ENCODE peak calls at places on chromosomes 7 and 10, in six cellular contexts. One of them, this sample, is unnamed.

GRCh38 chr10:29533046-29533445 is 101.7 kb downstream of the SVIL start:
- DNase-seq in psoas muscle: no peak
- DNase-seq in astrocyte: no peak
- DNase-seq in cardiac muscle cell: no peak
- DNase-seq in PC-9: no peak
- DNase-seq in CD8-positive, alpha-beta T cell: no peak
- DNase-seq in this sample: no peak

GRCh38 chr7:111343017-111343416 is 219.3 kb downstream of the IMMP2L start:
- DNase-seq in PC-9: no peak
- DNase-seq in CD8-positive, alpha-beta T cell: no peak
- DNase-seq in cardiac muscle cell: no peak
- DNase-seq in psoas muscle: no peak
- DNase-seq in astrocyte: no peak
- DNase-seq in this sample: no peak

GRCh38 chr7:13880789-13881188 is 108.7 kb downstream of the ETV1 start:
- DNase-seq in astrocyte: peak; percentile 91
- DNase-seq in cardiac muscle cell: peak; percentile 41
- DNase-seq in PC-9: peak; percentile 12
- DNase-seq in CD8-positive, alpha-beta T cell: no peak
- DNase-seq in psoas muscle: no peak
- DNase-seq in this sample: no peak

GRCh38 chr7:142749218-142749993 is at the start of gene PRSS1:
- DNase-seq in cardiac muscle cell: no peak
- DNase-seq in psoas muscle: no peak
- DNase-seq in CD8-positive, alpha-beta T cell: no peak
- DNase-seq in astrocyte: no peak
- DNase-seq in PC-9: no peak
- DNase-seq in this sample: no peak

GRCh38 chr10:87861566-87861952 is 1.8 kb downstream of the KLLN start:
- DNase-seq in PC-9: peak; percentile 71
- DNase-seq in CD8-positive, alpha-beta T cell: no peak
- DNase-seq in psoas muscle: peak; percentile 78
- DNase-seq in astrocyte: peak; percentile 84
- DNase-seq in cardiac muscle cell: peak; percentile 91
- DNase-seq in this sample: no peak

GRCh38 chr10:50231515-50232260 is 19.6 kb downstream of the ASAH2 start:
- DNase-seq in PC-9: no peak
- DNase-seq in cardiac muscle cell: no peak
- DNase-seq in psoas muscle: no peak
- DNase-seq in CD8-positive, alpha-beta T cell: no peak
- DNase-seq in astrocyte: no peak
- DNase-seq in this sample: no peak

GRCh38 chr7:135785065-135785464 is 36.5 kb upstream of the FAM180A start:
- DNase-seq in cardiac muscle cell: no peak
- DNase-seq in CD8-positive, alpha-beta T cell: no peak
- DNase-seq in PC-9: no peak
- DNase-seq in psoas muscle: no peak
- DNase-seq in astrocyte: no peak
- DNase-seq in this sample: no peak

GRCh38 chr7:978416-979091 is 3.2 kb upstream of the COX19 start:
- DNase-seq in CD8-positive, alpha-beta T cell: no peak
- DNase-seq in cardiac muscle cell: no peak
- DNase-seq in astrocyte: no peak
- DNase-seq in PC-9: no peak
- DNase-seq in psoas muscle: no peak
- DNase-seq in this sample: no peak

GRCh38 chr10:7506571-7506970 is 95.7 kb upstream of the SFMBT2 start:
- DNase-seq in psoas muscle: no peak
- DNase-seq in cardiac muscle cell: no peak
- DNase-seq in CD8-positive, alpha-beta T cell: no peak
- DNase-seq in PC-9: no peak
- DNase-seq in astrocyte: no peak
- DNase-seq in this sample: no peak

GRCh38 chr7:4714767-4715384 is 32.8 kb downstream of the FOXK1 start:
- DNase-seq in cardiac muscle cell: no peak
- DNase-seq in CD8-positive, alpha-beta T cell: no peak
- DNase-seq in astrocyte: no peak
- DNase-seq in PC-9: no peak
- DNase-seq in psoas muscle: no peak
- DNase-seq in this sample: no peak

GRCh38 chr7:41709621-41710020 is 6.7 kb upstream of the INHBA start:
- DNase-seq in psoas muscle: no peak
- DNase-seq in PC-9: no peak
- DNase-seq in astrocyte: peak; percentile 98
- DNase-seq in CD8-positive, alpha-beta T cell: no peak
- DNase-seq in cardiac muscle cell: peak; percentile 81
- DNase-seq in this sample: no peak

GRCh38 chr10:105148456-105148855 is 507.4 kb downstream of the SORCS3 start:
- DNase-seq in astrocyte: no peak
- DNase-seq in PC-9: no peak
- DNase-seq in CD8-positive, alpha-beta T cell: no peak
- DNase-seq in psoas muscle: no peak
- DNase-seq in cardiac muscle cell: no peak
- DNase-seq in this sample: no peak

GRCh38 chr7:142939226-142939910 is at the start of gene LLCFC1:
- DNase-seq in PC-9: peak; percentile 44
- DNase-seq in cardiac muscle cell: no peak
- DNase-seq in CD8-positive, alpha-beta T cell: no peak
- DNase-seq in psoas muscle: no peak
- DNase-seq in astrocyte: no peak
- DNase-seq in this sample: no peak

GRCh38 chr10:45602836-45603235 is 69.7 kb downstream of the ZFAND4 start:
- DNase-seq in CD8-positive, alpha-beta T cell: no peak
- DNase-seq in cardiac muscle cell: no peak
- DNase-seq in PC-9: no peak
- DNase-seq in astrocyte: no peak
- DNase-seq in psoas muscle: no peak
- DNase-seq in this sample: no peak

GRCh38 chr7:69624842-69625637 is 26.8 kb downstream of the AUTS2 start:
- DNase-seq in CD8-positive, alpha-beta T cell: no peak
- DNase-seq in astrocyte: no peak
- DNase-seq in PC-9: no peak
- DNase-seq in psoas muscle: no peak
- DNase-seq in cardiac muscle cell: no peak
- DNase-seq in this sample: no peak

GRCh38 chr7:99393363-99394187 is 14.8 kb downstream of the PDAP1 start:
- DNase-seq in PC-9: no peak
- DNase-seq in astrocyte: no peak
- DNase-seq in CD8-positive, alpha-beta T cell: no peak
- DNase-seq in cardiac muscle cell: no peak
- DNase-seq in psoas muscle: no peak
- DNase-seq in this sample: no peak

GRCh38 chr7:47087866-47088265 is 494.0 kb downstream of the TNS3 start:
- DNase-seq in cardiac muscle cell: no peak
- DNase-seq in astrocyte: peak; percentile 47
- DNase-seq in CD8-positive, alpha-beta T cell: no peak
- DNase-seq in psoas muscle: no peak
- DNase-seq in PC-9: no peak
- DNase-seq in this sample: no peak

GRCh38 chr10:106740071-106740470 is 424.4 kb downstream of the SORCS1 start:
- DNase-seq in CD8-positive, alpha-beta T cell: no peak
- DNase-seq in cardiac muscle cell: no peak
- DNase-seq in PC-9: no peak
- DNase-seq in astrocyte: no peak
- DNase-seq in psoas muscle: no peak
- DNase-seq in this sample: no peak

GRCh38 chr7:54541941-54542618 is at the start of gene VSTM2A:
- DNase-seq in PC-9: no peak
- DNase-seq in psoas muscle: no peak
- DNase-seq in CD8-positive, alpha-beta T cell: no peak
- DNase-seq in astrocyte: no peak
- DNase-seq in cardiac muscle cell: peak; percentile 2
- DNase-seq in this sample: no peak
- H3K4me3 ChIP-seq in PC-9: no peak within 1 kb of the TSS
- H3K4me3 ChIP-seq in psoas muscle: peak within 1 kb of the TSS; percentile 53
- H3K4me3 ChIP-seq in CD8-positive, alpha-beta T cell: no peak within 1 kb of the TSS
- H3K4me3 ChIP-seq in astrocyte: no peak within 1 kb of the TSS
- H3K4me3 ChIP-seq in cardiac muscle cell: peak within 1 kb of the TSS; percentile 24
- H3K4me3 ChIP-seq in this sample: no peak within 1 kb of the TSS

DNA sequence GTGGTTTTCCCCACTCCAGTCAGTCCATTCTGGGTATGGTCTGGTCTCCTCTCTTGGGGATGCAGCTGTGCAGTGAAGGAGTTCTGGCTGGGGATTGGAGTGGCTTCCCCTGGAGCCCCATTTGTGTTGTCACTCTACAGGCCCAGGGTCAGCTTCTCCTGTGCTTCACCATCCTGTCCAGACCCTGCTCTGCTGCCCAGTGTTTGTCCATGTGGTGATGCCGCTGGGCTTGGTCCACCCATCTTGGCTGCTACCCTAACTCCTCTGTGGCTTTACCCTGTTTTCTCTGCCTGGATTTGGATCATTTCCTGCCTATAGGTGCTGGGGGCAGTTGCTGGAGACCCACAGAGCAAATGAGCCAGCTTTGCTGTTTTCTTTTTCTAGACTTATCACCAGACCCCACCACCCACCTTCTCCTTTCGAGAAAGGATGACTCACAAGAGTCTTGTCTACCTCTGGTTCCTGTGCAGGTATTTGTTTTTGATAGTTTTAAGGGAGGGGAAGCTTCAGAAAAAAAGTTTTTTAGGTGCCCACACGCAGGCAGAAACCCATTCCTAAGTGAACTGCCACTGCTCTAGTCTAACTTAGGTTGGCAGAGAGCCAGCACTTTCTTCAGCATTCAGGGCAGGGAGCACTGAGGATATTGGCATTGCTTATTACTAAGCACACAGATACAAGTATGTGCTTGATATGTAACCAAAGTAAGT is 8.5 kb downstream of the ZDHHC16 start:
- DNase-seq in astrocyte: no peak
- DNase-seq in PC-9: no peak
- DNase-seq in CD8-positive, alpha-beta T cell: peak; percentile 36
- DNase-seq in psoas muscle: no peak
- DNase-seq in cardiac muscle cell: peak; percentile 66
- DNase-seq in this sample: no peak
- H3K27ac ChIP-seq in astrocyte: no peak overlapping the region
- H3K27ac ChIP-seq in PC-9: no peak overlapping the region
- H3K27ac ChIP-seq in CD8-positive, alpha-beta T cell: no peak overlapping the region
- H3K27ac ChIP-seq in psoas muscle: no peak overlapping the region
- H3K27ac ChIP-seq in cardiac muscle cell: no peak overlapping the region
- H3K27ac ChIP-seq in this sample: no peak overlapping the region

GRCh38 chr7:157791261-157791660 is 454.5 kb downstream of the DNAJB6 start:
- DNase-seq in CD8-positive, alpha-beta T cell: no peak
- DNase-seq in astrocyte: no peak
- DNase-seq in PC-9: no peak
- DNase-seq in cardiac muscle cell: no peak
- DNase-seq in psoas muscle: no peak
- DNase-seq in this sample: no peak
- H3K4me3 ChIP-seq in CD8-positive, alpha-beta T cell: no peak overlapping the region
- H3K4me3 ChIP-seq in astrocyte: no peak overlapping the region
- H3K4me3 ChIP-seq in PC-9: no peak overlapping the region
- H3K4me3 ChIP-seq in cardiac muscle cell: no peak overlapping the region
- H3K4me3 ChIP-seq in psoas muscle: no peak overlapping the region
- H3K4me3 ChIP-seq in this sample: no peak overlapping the region

GRCh38 chr10:58753425-58753824 is 240.8 kb downstream of the BICC1 start:
- DNase-seq in CD8-positive, alpha-beta T cell: no peak
- DNase-seq in PC-9: no peak
- DNase-seq in psoas muscle: no peak
- DNase-seq in cardiac muscle cell: no peak
- DNase-seq in astrocyte: no peak
- DNase-seq in this sample: no peak
- H3K27ac ChIP-seq in CD8-positive, alpha-beta T cell: no peak overlapping the region
- H3K27ac ChIP-seq in PC-9: no peak overlapping the region
- H3K27ac ChIP-seq in psoas muscle: no peak overlapping the region
- H3K27ac ChIP-seq in cardiac muscle cell: no peak overlapping the region
- H3K27ac ChIP-seq in astrocyte: no peak overlapping the region
- H3K27ac ChIP-seq in this sample: no peak overlapping the region

GRCh38 chr7:157020514-157021070 is 10.1 kb upstream of the MNX1 start:
- DNase-seq in CD8-positive, alpha-beta T cell: no peak
- DNase-seq in astrocyte: no peak
- DNase-seq in PC-9: no peak
- DNase-seq in psoas muscle: no peak
- DNase-seq in cardiac muscle cell: no peak
- DNase-seq in this sample: no peak
- H3K4me3 ChIP-seq in CD8-positive, alpha-beta T cell: no peak overlapping the region
- H3K4me3 ChIP-seq in astrocyte: no peak overlapping the region
- H3K4me3 ChIP-seq in PC-9: no peak overlapping the region
- H3K4me3 ChIP-seq in psoas muscle: peak overlapping the region; percentile 53
- H3K4me3 ChIP-seq in cardiac muscle cell: no peak overlapping the region
- H3K4me3 ChIP-seq in this sample: no peak overlapping the region

GRCh38 chr7:55132550-55132889 is 113.7 kb downstream of the EGFR start:
- DNase-seq in PC-9: no peak
- DNase-seq in psoas muscle: no peak
- DNase-seq in astrocyte: no peak
- DNase-seq in CD8-positive, alpha-beta T cell: no peak
- DNase-seq in cardiac muscle cell: no peak
- DNase-seq in this sample: no peak
- H3K27ac ChIP-seq in PC-9: peak overlapping the region; percentile 92
- H3K27ac ChIP-seq in psoas muscle: peak overlapping the region; percentile 97
- H3K27ac ChIP-seq in astrocyte: peak overlapping the region; percentile 100
- H3K27ac ChIP-seq in CD8-positive, alpha-beta T cell: no peak overlapping the region
- H3K27ac ChIP-seq in cardiac muscle cell: no peak overlapping the region
- H3K27ac ChIP-seq in this sample: no peak overlapping the region

DNA sequence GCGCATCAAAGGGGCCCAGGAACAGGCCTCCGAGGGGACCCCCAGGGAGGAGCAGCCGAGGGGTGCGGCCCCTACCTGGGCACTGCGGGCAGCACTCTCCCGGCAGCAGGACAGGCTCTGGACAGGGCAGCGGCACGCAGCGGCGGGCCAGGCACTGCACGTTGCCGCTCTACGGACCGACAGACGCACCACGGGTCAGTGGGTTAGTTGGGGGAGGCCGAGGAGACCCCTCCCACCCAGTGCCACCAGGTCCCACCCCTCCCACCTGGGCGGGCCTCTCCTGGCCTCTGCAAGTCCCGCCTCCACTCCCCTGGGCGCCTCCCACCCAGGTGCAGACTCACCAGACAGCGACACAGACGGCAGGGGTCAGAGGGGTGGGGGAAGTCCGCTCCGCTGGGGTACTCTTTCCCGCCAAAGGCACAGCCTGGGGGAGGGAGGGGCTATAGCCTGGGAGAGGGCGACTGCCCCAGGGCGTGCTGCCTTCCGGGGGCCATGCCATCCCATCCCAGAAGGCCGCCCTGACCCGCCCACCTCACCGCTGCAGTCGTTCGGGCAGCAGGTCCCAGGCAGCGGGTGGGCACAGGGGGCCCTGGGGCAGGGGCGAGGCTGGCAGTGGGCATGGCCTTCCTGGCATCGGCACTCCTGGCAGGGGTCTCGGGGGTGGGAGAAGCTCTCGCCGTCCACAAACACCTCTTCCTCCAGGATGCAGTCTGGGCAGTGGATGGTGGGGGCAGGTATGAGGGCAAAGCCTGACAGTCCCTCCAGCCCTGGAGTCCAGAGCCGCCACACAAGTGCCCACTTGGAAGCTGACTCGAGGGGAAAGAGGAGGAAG is 19.2 kb downstream of the KCP start:
- DNase-seq in psoas muscle: no peak
- DNase-seq in CD8-positive, alpha-beta T cell: no peak
- DNase-seq in astrocyte: no peak
- DNase-seq in cardiac muscle cell: no peak
- DNase-seq in PC-9: peak; percentile 88
- DNase-seq in this sample: no peak
- H3K4me3 ChIP-seq in psoas muscle: no peak overlapping the region
- H3K4me3 ChIP-seq in CD8-positive, alpha-beta T cell: no peak overlapping the region
- H3K4me3 ChIP-seq in astrocyte: no peak overlapping the region
- H3K4me3 ChIP-seq in cardiac muscle cell: no peak overlapping the region
- H3K4me3 ChIP-seq in PC-9: peak overlapping the region; percentile 95
- H3K4me3 ChIP-seq in this sample: no peak overlapping the region

This sample was measured in CD8-positive, alpha-beta memory T cell.